ENCODE peak calls at places on chromosomes 11 and 22, in ten cellular contexts. M is endothelial cell; N is amygdala; V is activated T-cell treated with anti-CD3 and anti-CD28 coated beads, Interleukin-2, amount 50 U/mL, for 1 hour; A is M059J; L is A172; I is HS-27A; Q is memory B cell; G is KBM-7; E is lung. J is an unnamed sample.
A peak's percentile ranks its signal among the peaks of the same experiment; 100 is the strongest.

GRCh38 chr11:82895437-82896091 is 4.7 kb downstream of the PRCP start:
- DNase-seq in I (no peak), M (no peak), E (no peak), V (no peak), Q (peak; percentile 56), G (peak; percentile 69), L (no peak), N (no peak), A (no peak), J (peak; percentile 87)

GRCh38 chr11:105230586-105230985 is 91.0 kb upstream of the CARD18 start:
- DNase-seq in I (no peak), A (peak; percentile 62), E (no peak), M (no peak), V (no peak), G (no peak), Q (no peak), L (peak; percentile 47), N (no peak), J (no peak)

GRCh38 chr11:28482666-28483065 is 374.5 kb downstream of the METTL15 start:
- DNase-seq in L (no peak), I (no peak), V (no peak), N (no peak), A (no peak), G (no peak), E (no peak), Q (no peak), M (no peak), J (no peak)

GRCh38 chr11:23632293-23632692 is 772.0 kb upstream of the CCDC179 start:
- DNase-seq in I (no peak), V (no peak), E (no peak), Q (no peak), G (no peak), N (no peak), L (no peak), M (no peak), A (no peak), J (no peak)

GRCh38 chr11:123107945-123108344 is 46.0 kb upstream of the HSPA8 start:
- DNase-seq in G (no peak), L (no peak), N (no peak), A (no peak), M (no peak), I (no peak), E (no peak), V (no peak), Q (no peak), J (no peak)

GRCh38 chr11:121058941-121059340 is 35.0 kb downstream of the TBCEL start:
- DNase-seq in L (no peak), I (no peak), N (no peak), E (no peak), A (no peak), M (no peak), Q (no peak), G (no peak), V (no peak), J (no peak)

GRCh38 chr11:15011741-15012140 is 39.6 kb upstream of the CALCA start:
- DNase-seq in A (no peak), V (no peak), N (no peak), E (no peak), Q (no peak), I (no peak), L (no peak), M (no peak), G (no peak), J (no peak)

GRCh38 chr11:72483412-72484186 is 49.3 kb upstream of the CLPB start:
- DNase-seq in V (no peak), N (no peak), G (peak; percentile 57), A (peak; percentile 49), E (no peak), L (peak; percentile 75), M (peak; percentile 6), Q (no peak), I (no peak), J (no peak)

GRCh38 chr11:12677131-12677530 is 2.9 kb downstream of the TEAD1 start:
- DNase-seq in M (no peak), I (no peak), V (no peak), L (peak; percentile 51), G (no peak), Q (no peak), E (no peak), A (peak; percentile 51), N (no peak), J (no peak)

GRCh38 chr11:69744435-69744834 is 30.7 kb downstream of the FGF4 start:
- DNase-seq in L (peak; percentile 89), A (peak; percentile 93), E (no peak), M (peak; percentile 31), N (no peak), V (no peak), Q (no peak), G (no peak), I (peak; percentile 83), J (no peak)

GRCh38 chr22:42967933-42968332 is 47.0 kb downstream of the PACSIN2 start:
- DNase-seq in Q (peak; percentile 49), M (no peak), V (no peak), E (peak; percentile 64), N (no peak), G (peak; percentile 78), A (no peak), I (no peak), L (no peak), J (no peak)

GRCh38 chr11:47915407-47916137 is 64.8 kb upstream of the PTPRJ start:
- DNase-seq in A (no peak), V (no peak), M (no peak), G (no peak), Q (no peak), L (no peak), I (no peak), N (no peak), E (peak; percentile 39), J (peak; percentile 94)

GRCh38 chr11:74646964-74647363 is 54.6 kb downstream of the POLD3 start:
- DNase-seq in A (no peak), Q (no peak), N (no peak), E (no peak), M (no peak), V (no peak), L (no peak), G (no peak), I (no peak), J (no peak)

GRCh38 chr22:23762866-23763578 is at the start of gene C22orf15:
- DNase-seq in M (peak; percentile 57), G (peak; percentile 28), V (peak; percentile 27), Q (no peak), N (no peak), E (no peak), I (no peak), L (peak; percentile 46), A (peak; percentile 63), J (peak; percentile 71)

GRCh38 chr11:61966673-61967176 is 709 bp downstream of the FTH1 start:
- DNase-seq in E (no peak), Q (no peak), N (no peak), G (peak; percentile 50), L (peak; percentile 42), V (no peak), I (no peak), M (no peak), A (peak; percentile 83), J (peak; percentile 75)

GRCh38 chr11:100709233-100709999 is 22.3 kb downstream of the ARHGAP42 start:
- DNase-seq in V (no peak), L (no peak), M (no peak), A (peak; percentile 70), N (no peak), I (no peak), E (no peak), G (no peak), Q (no peak), J (no peak)

J was measured in Karpas-422.